ENCODE peak calls at places on chromosomes 6 and 20, in five cellular contexts. One of them, this sample, is unnamed.

GRCh38 chr6:110547266-110547964 is 71.0 kb upstream of the SLC22A16 start:
- DNase-seq in endothelial cell of umbilical vein: no peak
- DNase-seq in breast epithelium: no peak
- DNase-seq in lower leg skin: no peak
- DNase-seq in heart left ventricle: no peak
- DNase-seq in this sample: peak

GRCh38 chr6:70886661-70887060 is 70.2 kb downstream of the B3GAT2 start:
- DNase-seq in lower leg skin: no peak
- DNase-seq in heart left ventricle: no peak
- DNase-seq in endothelial cell of umbilical vein: no peak
- DNase-seq in breast epithelium: no peak
- DNase-seq in this sample: no peak

GRCh38 chr20:41632896-41633295 is 14.7 kb upstream of the CHD6 start:
- DNase-seq in breast epithelium: no peak
- DNase-seq in endothelial cell of umbilical vein: no peak
- DNase-seq in heart left ventricle: no peak
- DNase-seq in lower leg skin: no peak
- DNase-seq in this sample: no peak

GRCh38 chr20:47821481-47822100 is 36.3 kb upstream of the SULF2 start:
- DNase-seq in breast epithelium: no peak
- DNase-seq in endothelial cell of umbilical vein: no peak
- DNase-seq in lower leg skin: no peak
- DNase-seq in heart left ventricle: no peak
- DNase-seq in this sample: no peak

GRCh38 chr6:138115877-138116660 is 8.8 kb upstream of the PERP start:
- DNase-seq in endothelial cell of umbilical vein: peak
- DNase-seq in lower leg skin: no peak
- DNase-seq in heart left ventricle: peak
- DNase-seq in breast epithelium: peak
- DNase-seq in this sample: peak

GRCh38 chr6:3162565-3163247 is 5.4 kb upstream of the TUBB2A start:
- DNase-seq in lower leg skin: peak
- DNase-seq in heart left ventricle: peak
- DNase-seq in endothelial cell of umbilical vein: peak
- DNase-seq in breast epithelium: peak
- DNase-seq in this sample: peak

GRCh38 chr6:93784794-93785757 is 365.7 kb upstream of the EPHA7 start:
- DNase-seq in lower leg skin: no peak
- DNase-seq in heart left ventricle: no peak
- DNase-seq in breast epithelium: no peak
- DNase-seq in endothelial cell of umbilical vein: peak
- DNase-seq in this sample: no peak

GRCh38 chr6:14321992-14322772 is 204.6 kb downstream of the CD83 start:
- DNase-seq in lower leg skin: no peak
- DNase-seq in endothelial cell of umbilical vein: no peak
- DNase-seq in breast epithelium: no peak
- DNase-seq in heart left ventricle: peak
- DNase-seq in this sample: peak

GRCh38 chr6:40950986-40951730 is 87.9 kb downstream of the UNC5CL start:
- DNase-seq in lower leg skin: no peak
- DNase-seq in endothelial cell of umbilical vein: peak
- DNase-seq in breast epithelium: no peak
- DNase-seq in heart left ventricle: no peak
- DNase-seq in this sample: no peak

GRCh38 chr6:147911686-147912085 is 403.2 kb downstream of the SAMD5 start:
- DNase-seq in lower leg skin: no peak
- DNase-seq in endothelial cell of umbilical vein: no peak
- DNase-seq in breast epithelium: no peak
- DNase-seq in heart left ventricle: no peak
- DNase-seq in this sample: no peak

GRCh38 chr6:170279426-170279825 is 11.5 kb downstream of the DLL1 start:
- DNase-seq in heart left ventricle: no peak
- DNase-seq in breast epithelium: no peak
- DNase-seq in lower leg skin: no peak
- DNase-seq in endothelial cell of umbilical vein: no peak
- DNase-seq in this sample: no peak

GRCh38 chr6:24720604-24721460 is 1.9 kb upstream of the C6orf62 start:
- DNase-seq in breast epithelium: peak
- DNase-seq in lower leg skin: peak
- DNase-seq in endothelial cell of umbilical vein: peak
- DNase-seq in heart left ventricle: peak
- DNase-seq in this sample: peak

GRCh38 chr6:17381429-17382147 is 11.8 kb upstream of the CAP2 start:
- DNase-seq in endothelial cell of umbilical vein: no peak
- DNase-seq in lower leg skin: no peak
- DNase-seq in heart left ventricle: no peak
- DNase-seq in breast epithelium: no peak
- DNase-seq in this sample: no peak

GRCh38 chr6:39426057-39426592 is 103.6 kb upstream of the KCNK16 start:
- DNase-seq in heart left ventricle: no peak
- DNase-seq in lower leg skin: no peak
- DNase-seq in endothelial cell of umbilical vein: peak
- DNase-seq in breast epithelium: peak
- DNase-seq in this sample: no peak

GRCh38 chr6:9307786-9308185 is 872.4 kb upstream of the SLC35B3 start:
- DNase-seq in heart left ventricle: no peak
- DNase-seq in endothelial cell of umbilical vein: no peak
- DNase-seq in lower leg skin: no peak
- DNase-seq in breast epithelium: no peak
- DNase-seq in this sample: no peak

GRCh38 chr20:47257771-47258170 is 98.7 kb downstream of the ZMYND8 start:
- DNase-seq in breast epithelium: no peak
- DNase-seq in endothelial cell of umbilical vein: no peak
- DNase-seq in heart left ventricle: no peak
- DNase-seq in lower leg skin: no peak
- DNase-seq in this sample: no peak

GRCh38 chr20:40197744-40198143 is 491.3 kb downstream of the MAFB start:
- DNase-seq in lower leg skin: no peak
- DNase-seq in heart left ventricle: peak
- DNase-seq in breast epithelium: no peak
- DNase-seq in endothelial cell of umbilical vein: no peak
- DNase-seq in this sample: peak

GRCh38 chr6:67336014-67336413 is 1299.1 kb upstream of the ADGRB3 start:
- DNase-seq in breast epithelium: no peak
- DNase-seq in endothelial cell of umbilical vein: no peak
- DNase-seq in heart left ventricle: no peak
- DNase-seq in lower leg skin: no peak
- DNase-seq in this sample: no peak

GRCh38 chr6:17408081-17408480 is 14.7 kb downstream of the CAP2 start:
- DNase-seq in breast epithelium: no peak
- DNase-seq in lower leg skin: no peak
- DNase-seq in heart left ventricle: no peak
- DNase-seq in endothelial cell of umbilical vein: no peak
- DNase-seq in this sample: no peak

GRCh38 chr6:33668328-33668727 is 43.2 kb downstream of the UQCC2 start:
- DNase-seq in lower leg skin: no peak
- DNase-seq in breast epithelium: no peak
- DNase-seq in heart left ventricle: no peak
- DNase-seq in endothelial cell of umbilical vein: no peak
- DNase-seq in this sample: no peak

GRCh38 chr6:127939442-127940066 is 38.7 kb upstream of the THEMIS start:
- DNase-seq in heart left ventricle: no peak
- DNase-seq in breast epithelium: no peak
- DNase-seq in endothelial cell of umbilical vein: peak
- DNase-seq in lower leg skin: no peak
- DNase-seq in this sample: no peak

GRCh38 chr20:63659370-63659769 is 1.3 kb downstream of the RTEL1 start:
- DNase-seq in lower leg skin: peak
- DNase-seq in endothelial cell of umbilical vein: no peak
- DNase-seq in breast epithelium: no peak
- DNase-seq in heart left ventricle: no peak
- DNase-seq in this sample: no peak

GRCh38 chr20:63657260-63657936 is 714 bp upstream of the RTEL1 start:
- DNase-seq in heart left ventricle: no peak
- DNase-seq in lower leg skin: peak
- DNase-seq in endothelial cell of umbilical vein: no peak
- DNase-seq in breast epithelium: no peak
- DNase-seq in this sample: peak

GRCh38 chr20:63656451-63656850 is 1.7 kb upstream of the RTEL1 start:
- DNase-seq in lower leg skin: no peak
- DNase-seq in endothelial cell of umbilical vein: no peak
- DNase-seq in breast epithelium: no peak
- DNase-seq in heart left ventricle: no peak
- DNase-seq in this sample: no peak

GRCh38 chr20:63658749-63659187 is 656 bp downstream of the RTEL1 start:
- DNase-seq in breast epithelium: no peak
- DNase-seq in heart left ventricle: no peak
- DNase-seq in endothelial cell of umbilical vein: no peak
- DNase-seq in lower leg skin: no peak
- DNase-seq in this sample: no peak

DNA sequence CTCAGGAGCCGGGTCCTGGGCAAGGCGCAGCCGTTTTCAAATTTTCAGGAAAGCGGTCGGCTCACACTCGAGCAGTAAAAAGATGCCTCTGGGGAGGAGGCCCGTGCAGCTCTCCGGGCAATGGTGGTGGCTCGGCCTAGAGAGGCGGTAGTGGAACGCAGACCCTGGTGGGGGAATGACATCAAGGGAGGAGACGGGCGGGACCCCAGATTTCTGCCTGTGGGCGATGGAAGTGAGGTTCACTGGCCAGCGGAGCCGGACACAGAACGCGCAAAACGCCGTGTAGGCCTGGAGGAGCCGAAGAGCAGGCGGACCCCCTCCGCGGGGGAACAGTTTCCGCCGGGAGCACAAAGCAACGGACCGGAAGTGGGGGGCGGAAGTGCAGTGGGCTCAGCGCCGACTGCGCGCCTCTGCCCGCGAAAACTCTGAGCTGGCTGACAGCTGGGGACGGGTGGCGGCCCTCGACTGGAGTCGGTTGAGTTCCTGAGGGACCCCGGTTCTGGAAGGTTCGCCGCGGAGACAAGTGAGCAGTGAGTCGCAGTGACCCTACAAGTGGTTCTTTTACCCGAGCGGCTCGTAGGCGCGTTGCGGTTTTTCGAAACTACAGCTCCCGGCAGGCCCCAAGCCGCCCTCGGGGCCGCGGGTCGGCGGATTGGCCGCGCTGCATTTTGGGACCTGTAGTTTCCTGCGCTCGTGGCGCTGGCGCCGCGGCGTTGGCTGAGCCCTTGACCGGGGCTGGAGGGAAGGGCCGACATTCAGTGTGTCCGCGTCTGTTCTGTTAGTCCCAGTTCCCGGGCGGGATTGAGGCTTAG is at the start of gene RTEL1:
- DNase-seq in lower leg skin: peak
- DNase-seq in endothelial cell of umbilical vein: peak
- DNase-seq in breast epithelium: peak
- DNase-seq in heart left ventricle: peak
- DNase-seq in this sample: peak
- TF ChIP-seq POLR2A in lower leg skin: no peak
- TF ChIP-seq POLR2A in endothelial cell of umbilical vein: peak
- TF ChIP-seq POLR2A in breast epithelium: peak
- TF ChIP-seq POLR2A in heart left ventricle: peak
- TF ChIP-seq POLR2A in this sample: no peak

DNA sequence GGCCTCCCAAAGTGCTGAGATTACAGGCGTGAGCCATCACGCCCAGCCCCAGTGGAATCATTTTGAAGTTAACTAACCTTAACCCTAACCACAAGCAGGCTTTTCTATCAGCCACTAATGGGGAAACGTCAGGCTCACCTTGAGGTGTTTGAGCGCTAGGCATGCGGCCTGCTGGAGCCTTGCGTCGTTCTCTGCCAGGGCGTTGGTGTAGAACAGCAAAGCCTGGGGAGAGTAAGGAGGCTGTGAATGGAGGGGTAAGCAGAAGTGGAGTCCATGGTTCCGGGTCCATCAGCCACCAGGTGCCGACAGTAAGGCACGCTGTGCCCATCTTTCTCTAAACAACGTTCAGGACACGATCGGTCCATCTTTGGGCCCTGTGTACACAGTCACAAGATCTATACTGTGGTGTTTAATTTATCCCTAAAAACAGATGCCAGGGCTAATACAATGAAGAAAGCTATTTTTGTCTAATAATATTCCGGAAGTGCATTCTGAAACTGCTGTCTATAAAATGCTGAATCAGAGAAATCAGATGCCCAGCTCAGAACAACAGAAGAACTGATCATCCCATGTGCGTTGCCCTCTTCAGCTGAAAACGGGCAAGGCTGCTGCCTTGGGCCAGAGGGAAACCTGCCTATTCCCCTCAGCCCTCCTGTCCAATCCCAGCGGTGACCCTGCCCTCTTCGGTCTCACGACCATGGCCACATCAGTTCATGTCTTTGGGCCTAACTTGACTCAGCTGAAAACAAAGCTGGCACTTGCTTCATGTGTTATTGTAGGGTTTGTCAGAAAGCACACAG is 79.6 kb downstream of the PTPN1 start:
- DNase-seq in endothelial cell of umbilical vein: no peak
- DNase-seq in breast epithelium: no peak
- DNase-seq in heart left ventricle: no peak
- DNase-seq in lower leg skin: no peak
- DNase-seq in this sample: no peak
- TF ChIP-seq POLR2A in endothelial cell of umbilical vein: no peak
- TF ChIP-seq POLR2A in breast epithelium: no peak
- TF ChIP-seq POLR2A in heart left ventricle: no peak
- TF ChIP-seq POLR2A in lower leg skin: no peak
- TF ChIP-seq POLR2A in this sample: no peak

GRCh38 chr20:57557926-57558613 is 2.8 kb upstream of the PCK1 start:
- DNase-seq in endothelial cell of umbilical vein: no peak
- DNase-seq in lower leg skin: no peak
- DNase-seq in heart left ventricle: no peak
- DNase-seq in breast epithelium: no peak
- DNase-seq in this sample: no peak
- TF ChIP-seq POLR2A in endothelial cell of umbilical vein: no peak
- TF ChIP-seq POLR2A in lower leg skin: no peak
- TF ChIP-seq POLR2A in heart left ventricle: no peak
- TF ChIP-seq POLR2A in breast epithelium: no peak
- TF ChIP-seq POLR2A in this sample: no peak

GRCh38 chr6:149015224-149015876 is 268.5 kb downstream of the UST start:
- DNase-seq in heart left ventricle: no peak
- DNase-seq in breast epithelium: no peak
- DNase-seq in lower leg skin: no peak
- DNase-seq in endothelial cell of umbilical vein: no peak
- DNase-seq in this sample: no peak

GRCh38 chr6:149014631-149015171 is 267.9 kb downstream of the UST start:
- DNase-seq in lower leg skin: no peak
- DNase-seq in breast epithelium: no peak
- DNase-seq in heart left ventricle: no peak
- DNase-seq in endothelial cell of umbilical vein: no peak
- DNase-seq in this sample: no peak

GRCh38 chr6:149008741-149009140 is 261.9 kb downstream of the UST start:
- DNase-seq in lower leg skin: no peak
- DNase-seq in endothelial cell of umbilical vein: no peak
- DNase-seq in heart left ventricle: no peak
- DNase-seq in breast epithelium: no peak
- DNase-seq in this sample: no peak

GRCh38 chr6:149013932-149014331 is 267.1 kb downstream of the UST start:
- DNase-seq in breast epithelium: no peak
- DNase-seq in lower leg skin: no peak
- DNase-seq in endothelial cell of umbilical vein: no peak
- DNase-seq in heart left ventricle: no peak
- DNase-seq in this sample: no peak

DNA sequence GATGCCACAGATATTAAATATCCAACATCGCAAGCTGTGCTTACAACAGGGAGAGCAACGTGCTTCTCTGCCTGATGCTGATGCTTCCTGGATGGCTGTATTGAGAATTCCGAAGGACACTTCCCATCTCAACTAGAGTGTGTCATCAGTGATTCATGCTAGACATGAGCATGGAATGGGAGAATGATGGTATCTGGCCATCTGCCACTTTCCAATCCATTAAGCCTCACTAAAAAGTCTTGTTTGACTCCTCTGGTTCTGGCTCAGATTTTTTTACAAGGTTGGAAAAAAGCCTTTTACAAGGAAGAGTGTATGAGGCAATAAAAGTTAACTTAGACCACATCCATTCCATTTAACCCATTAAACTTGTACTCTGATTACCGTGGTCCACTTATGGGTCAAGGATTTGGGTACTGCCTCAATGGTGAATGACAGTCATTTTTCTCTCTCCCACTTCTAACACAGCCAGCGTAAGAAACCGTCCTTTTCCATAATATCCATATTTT is 265.3 kb downstream of the UST start:
- DNase-seq in lower leg skin: no peak
- DNase-seq in heart left ventricle: no peak
- DNase-seq in breast epithelium: no peak
- DNase-seq in endothelial cell of umbilical vein: peak
- DNase-seq in this sample: no peak
- TF ChIP-seq POLR2A in lower leg skin: no peak
- TF ChIP-seq POLR2A in heart left ventricle: no peak
- TF ChIP-seq POLR2A in breast epithelium: no peak
- TF ChIP-seq POLR2A in endothelial cell of umbilical vein: no peak
- TF ChIP-seq POLR2A in this sample: no peak

This sample was measured in testis.